ENCODE peak calls at places on chromosome X, in six cellular contexts. M is astrocyte; S is CD4-positive, alpha-beta memory T cell; Q is GM20000; G is Right ventricle myocardium inferior; N is activated naive CD8-positive, alpha-beta T cell treated with anti-CD3 and anti-CD28 coated beads, Interleukin-2, amount 50 U/mL, for 16 hours. H is an unnamed sample.

GRCh38 chrX:16138108-16138427 is 14.7 kb downstream of the GRPR start:
- DNase-seq in M (no peak), S (no peak), Q (no peak), G (no peak), N (no peak), H (no peak)

GRCh38 chrX:69055193-69055592 is 110.1 kb downstream of the PJA1 start:
- DNase-seq in M (no peak), S (no peak), Q (no peak), G (no peak), N (no peak), H (no peak)

GRCh38 chrX:93985621-93986020 is 311.6 kb downstream of the FAM133A start:
- DNase-seq in M (no peak), S (no peak), Q (no peak), G (no peak), N (no peak), H (no peak)

GRCh38 chrX:84161641-84162040 is 26.4 kb downstream of the RPS6KA6 start:
- DNase-seq in M (no peak), S (no peak), Q (no peak), G (no peak), N (no peak), H (no peak)

GRCh38 chrX:71095971-71096701 is 485 bp downstream of the FOXO4 start:
- DNase-seq in M (peak; percentile 15), S (peak; percentile 83), Q (peak; percentile 43), G (no peak), N (peak; percentile 24), H (no peak)

GRCh38 chrX:51494409-51494808 is 2.0 kb downstream of the NUDT11 start:
- DNase-seq in M (no peak), S (no peak), Q (no peak), G (no peak), N (no peak), H (no peak)

GRCh38 chrX:13126785-13127184 is 82.4 kb upstream of the FAM9C start:
- DNase-seq in M (peak; percentile 55), S (no peak), Q (no peak), G (no peak), N (no peak), H (no peak)

GRCh38 chrX:10099411-10099810 is 57.4 kb upstream of the CLCN4 start:
- DNase-seq in M (no peak), S (no peak), Q (no peak), G (no peak), N (no peak), H (no peak)

GRCh38 chrX:64291106-64291505 is 60.7 kb upstream of the ASB12 start:
- DNase-seq in M (no peak), S (no peak), Q (no peak), G (no peak), N (no peak), H (no peak)

GRCh38 chrX:151871244-151871643 is 41.4 kb upstream of the MAGEA4 start:
- DNase-seq in M (peak; percentile 92), S (no peak), Q (no peak), G (no peak), N (no peak), H (no peak)

GRCh38 chrX:125205084-125205917 is 114.4 kb upstream of the TEX13C start:
- DNase-seq in M (no peak), S (peak; percentile 38), Q (no peak), G (peak; percentile 77), N (no peak), H (no peak)

GRCh38 chrX:3384330-3384729 is 37.9 kb upstream of the MXRA5 start:
- DNase-seq in M (peak; percentile 84), S (no peak), Q (no peak), G (no peak), N (no peak), H (no peak)

GRCh38 chrX:1389181-1389992 is 2.5 kb downstream of the SLC25A6 start:
- DNase-seq in M (no peak), S (peak; percentile 27), Q (no peak), G (no peak), N (no peak), H (no peak)

GRCh38 chrX:8504451-8504850 is 39.8 kb downstream of the VCX3B start:
- DNase-seq in M (peak; percentile 93), S (no peak), Q (no peak), G (no peak), N (no peak), H (no peak)

GRCh38 chrX:130100180-130100579 is 10.1 kb downstream of the ELF4 start:
- DNase-seq in M (no peak), S (no peak), Q (no peak), G (peak; percentile 76), N (no peak), H (no peak)

GRCh38 chrX:3638280-3638873 is 75.1 kb downstream of the PRKX start:
- DNase-seq in M (peak; percentile 20), S (no peak), Q (peak; percentile 12), G (no peak), N (no peak), H (no peak)

GRCh38 chrX:22110729-22111494 is 78.8 kb downstream of the PHEX start:
- DNase-seq in M (no peak), S (no peak), Q (no peak), G (no peak), N (no peak), H (no peak)

GRCh38 chrX:115192244-115192700 is 3.1 kb downstream of the RBMXL3 start:
- DNase-seq in M (no peak), S (no peak), Q (no peak), G (no peak), N (no peak), H (no peak)

GRCh38 chrX:153875391-153876111 is 10.4 kb downstream of the L1CAM start:
- DNase-seq in M (no peak), S (peak; percentile 56), Q (peak; percentile 79), G (peak; percentile 77), N (peak; percentile 24), H (peak; percentile 52)

GRCh38 chrX:149950681-149951080 is 12.4 kb upstream of the EOLA2 start:
- DNase-seq in M (peak; percentile 20), S (no peak), Q (peak; percentile 3), G (no peak), N (no peak), H (no peak)

GRCh38 chrX:78886550-78886949 is 58.6 kb upstream of the P2RY10 start:
- DNase-seq in M (no peak), S (no peak), Q (peak; percentile 10), G (no peak), N (no peak), H (peak; percentile 8)

GRCh38 chrX:10098235-10098819 is 58.4 kb upstream of the CLCN4 start:
- DNase-seq in M (no peak), S (peak; percentile 82), Q (peak; percentile 57), G (no peak), N (no peak), H (peak; percentile 68)

GRCh38 chrX:7926914-7927258 is 327 bp downstream of the PNPLA4 start:
- DNase-seq in M (no peak), S (no peak), Q (no peak), G (peak; percentile 37), N (no peak), H (no peak)

GRCh38 chrX:141220342-141221008 is 21.8 kb downstream of the SPANXC start:
- DNase-seq in M (peak; percentile 79), S (no peak), Q (no peak), G (no peak), N (no peak), H (no peak)

GRCh38 chrX:18640686-18641085 is 31.2 kb downstream of the RS1 start:
- DNase-seq in M (no peak), S (no peak), Q (no peak), G (no peak), N (no peak), H (no peak)

GRCh38 chrX:23451266-23451665 is 116.6 kb downstream of the PTCHD1 start:
- DNase-seq in M (no peak), S (no peak), Q (no peak), G (no peak), N (no peak), H (no peak)

GRCh38 chrX:92213781-92214180 is 434.6 kb downstream of the PCDH11X start:
- DNase-seq in M (no peak), S (no peak), Q (no peak), G (no peak), N (no peak), H (no peak)

GRCh38 chrX:111100191-111100590 is 4.2 kb downstream of the PAK3 start:
- DNase-seq in M (no peak), S (no peak), Q (peak; percentile 53), G (no peak), N (no peak), H (no peak)

GRCh38 chrX:619812-620493 is 10.6 kb upstream of the SHOX start:
- DNase-seq in M (no peak), S (no peak), Q (peak; percentile 21), G (no peak), N (no peak), H (no peak)

GRCh38 chrX:9835585-9836210 is 49.5 kb downstream of the SHROOM2 start:
- DNase-seq in M (no peak), S (no peak), Q (no peak), G (no peak), N (no peak), H (no peak)

GRCh38 chrX:151789179-151789800 is 54.7 kb downstream of the CNGA2 start:
- DNase-seq in M (peak; percentile 95), S (no peak), Q (no peak), G (peak; percentile 58), N (no peak), H (no peak)

GRCh38 chrX:9786839-9787635 is 808 bp downstream of the SHROOM2 start:
- DNase-seq in M (no peak), S (no peak), Q (no peak), G (no peak), N (no peak), H (no peak)

H was measured in naive B cell.